ENCODE peak calls at places on chromosomes 13 and 19, in ten cellular contexts. Q is colonic mucosa; G is cardiac fibroblast; W is CD4-positive, alpha-beta T cell; H is mesothelial cell of epicardium; T is RWPE1; C is fibroblast of the aortic adventitia; N is CD8-positive, alpha-beta T cell; P is omental fat pad; O is cardiac muscle cell. B is an unnamed sample.

GRCh38 chr13:109569938-109570711 is 216.3 kb downstream of the IRS2 start:
- DNase-seq in Q (no peak), G (no peak), W (peak; percentile 19), H (no peak), T (no peak), C (no peak), N (peak; percentile 39), P (no peak), O (no peak), B (no peak)

GRCh38 chr13:78420814-78421213 is 182.5 kb downstream of the POU4F1 start:
- DNase-seq in Q (no peak), G (peak; percentile 9), W (no peak), H (no peak), T (no peak), C (no peak), N (no peak), P (no peak), O (no peak), B (no peak)

GRCh38 chr19:17054746-17055145 is 20.5 kb downstream of the HAUS8 start:
- DNase-seq in Q (no peak), G (peak; percentile 37), W (no peak), H (no peak), T (no peak), C (no peak), N (no peak), P (no peak), O (no peak), B (no peak)

GRCh38 chr13:111388851-111389500 is 68.5 kb downstream of the TEX29 start:
- DNase-seq in Q (no peak), G (no peak), W (peak; percentile 38), H (peak; percentile 29), T (no peak), C (no peak), N (peak; percentile 30), P (no peak), O (no peak), B (no peak)

GRCh38 chr13:41008349-41008980 is 10.7 kb downstream of the ELF1 start:
- DNase-seq in Q (no peak), G (peak; percentile 89), W (no peak), H (no peak), T (peak; percentile 64), C (peak; percentile 79), N (no peak), P (no peak), O (no peak), B (peak; percentile 94)

GRCh38 chr19:19115954-19116353 is 22.3 kb downstream of the TMEM161A start:
- DNase-seq in Q (peak; percentile 54), G (peak; percentile 22), W (peak; percentile 31), H (no peak), T (no peak), C (peak; percentile 8), N (peak; percentile 52), P (no peak), O (peak; percentile 24), B (no peak)

GRCh38 chr13:38180100-38180499 is 169.6 kb upstream of the UFM1 start:
- DNase-seq in Q (no peak), G (peak; percentile 90), W (no peak), H (no peak), T (peak; percentile 60), C (peak; percentile 81), N (no peak), P (no peak), O (no peak), B (peak; percentile 94)

GRCh38 chr19:35120898-35121297 is 5.3 kb downstream of the FXYD3 start:
- DNase-seq in Q (peak; percentile 80), G (peak; percentile 28), W (no peak), H (no peak), T (no peak), C (peak; percentile 25), N (no peak), P (no peak), O (no peak), B (peak; percentile 41)

GRCh38 chr13:51764184-51765141 is 39.5 kb downstream of the DHRS12 start:
- DNase-seq in Q (peak; percentile 50), G (peak; percentile 71), W (peak; percentile 29), H (no peak), T (no peak), C (peak; percentile 78), N (peak; percentile 34), P (no peak), O (peak; percentile 65), B (peak; percentile 26)

GRCh38 chr13:52851153-52851962 is 2.9 kb upstream of the PCDH8 start:
- DNase-seq in Q (peak; percentile 44), G (peak; percentile 11), W (no peak), H (peak; percentile 67), T (peak; percentile 34), C (peak; percentile 15), N (no peak), P (no peak), O (peak; percentile 73), B (no peak)

GRCh38 chr19:13493516-13494310 is 12.6 kb downstream of the CACNA1A start:
- DNase-seq in Q (no peak), G (peak; percentile 25), W (no peak), H (no peak), T (no peak), C (peak; percentile 19), N (no peak), P (no peak), O (no peak), B (peak; percentile 3)

GRCh38 chr13:111882351-111882750 is 184.6 kb upstream of the SOX1 start:
- DNase-seq in Q (no peak), G (no peak), W (no peak), H (no peak), T (no peak), C (no peak), N (no peak), P (no peak), O (no peak), B (no peak)

GRCh38 chr13:109821038-109821545 is 34.7 kb upstream of the IRS2 start:
- DNase-seq in Q (no peak), G (no peak), W (no peak), H (no peak), T (no peak), C (no peak), N (no peak), P (no peak), O (no peak), B (no peak)

GRCh38 chr13:77429320-77430142 is 102.6 kb upstream of the MYCBP2 start:
- DNase-seq in Q (no peak), G (peak; percentile 1), W (no peak), H (no peak), T (no peak), C (no peak), N (no peak), P (no peak), O (no peak), B (no peak)

GRCh38 chr13:90902255-90902654 is 445.2 kb upstream of the MIR17HG start:
- DNase-seq in Q (no peak), G (no peak), W (no peak), H (no peak), T (no peak), C (no peak), N (no peak), P (no peak), O (no peak), B (no peak)

GRCh38 chr19:54439174-54439851 is 9.7 kb upstream of the LENG8 start:
- DNase-seq in Q (no peak), G (peak; percentile 37), W (no peak), H (no peak), T (no peak), C (no peak), N (no peak), P (no peak), O (peak; percentile 70), B (peak; percentile 36)
- TF ChIP-seq CTCF in Q (no peak), G (peak; percentile 45), W (no peak), H (no peak), T (peak; percentile 17), C (peak; percentile 40), N (no peak), P (no peak), O (peak; percentile 65), B (peak; percentile 62)

GRCh38 chr19:44955500-44956439 is 590 bp downstream of the CLPTM1 start:
- DNase-seq in Q (no peak), G (peak; percentile 1), W (no peak), H (no peak), T (peak; percentile 17), C (no peak), N (no peak), P (no peak), O (peak; percentile 28), B (peak; percentile 10)
- TF ChIP-seq CTCF in Q (no peak), G (no peak), W (no peak), H (no peak), T (no peak), C (no peak), N (no peak), P (no peak), O (no peak), B (no peak)

GRCh38 chr19:40521276-40521675 is 54.5 kb downstream of the SPTBN4 start:
- DNase-seq in Q (no peak), G (peak; percentile 48), W (no peak), H (no peak), T (no peak), C (peak; percentile 55), N (no peak), P (no peak), O (no peak), B (peak; percentile 20)
- TF ChIP-seq CTCF in Q (no peak), G (peak; percentile 40), W (no peak), H (no peak), T (peak; percentile 40), C (peak; percentile 62), N (no peak), P (no peak), O (peak; percentile 43), B (peak; percentile 17)

GRCh38 chr19:48186015-48186414 is 15.5 kb downstream of the ZSWIM9 start:
- DNase-seq in Q (no peak), G (no peak), W (no peak), H (no peak), T (no peak), C (no peak), N (no peak), P (no peak), O (no peak), B (no peak)

GRCh38 chr19:48194041-48194871 is 23.8 kb downstream of the ZSWIM9 start:
- DNase-seq in Q (no peak), G (peak; percentile 27), W (no peak), H (no peak), T (no peak), C (peak; percentile 19), N (peak; percentile 24), P (no peak), O (peak; percentile 28), B (no peak)

GRCh38 chr19:48192750-48193149 is 22.3 kb downstream of the ZSWIM9 start:
- DNase-seq in Q (no peak), G (no peak), W (no peak), H (no peak), T (no peak), C (no peak), N (no peak), P (no peak), O (no peak), B (no peak)

GRCh38 chr19:48186541-48186991 is 16.1 kb downstream of the ZSWIM9 start:
- DNase-seq in Q (no peak), G (no peak), W (no peak), H (no peak), T (no peak), C (no peak), N (no peak), P (no peak), O (no peak), B (no peak)

GRCh38 chr19:48190288-48191284 is 20.1 kb downstream of the ZSWIM9 start:
- DNase-seq in Q (no peak), G (peak; percentile 39), W (peak; percentile 43), H (peak; percentile 61), T (peak; percentile 79), C (no peak), N (peak; percentile 45), P (no peak), O (peak; percentile 17), B (peak; percentile 87)
- TF ChIP-seq CTCF in Q (no peak), G (no peak), W (no peak), H (peak; percentile 47), T (no peak), C (no peak), N (no peak), P (no peak), O (peak; percentile 16), B (peak; percentile 43)

B was measured in bronchial epithelial cell.